ENCODE peak calls at places on chromosomes 6 and 20, in six cellular contexts. L is aorta; W is DMS79 treated with DMSO at 0.1 percent for 48 hours; A is stimulated activated CD4-positive, alpha-beta T cell treated with anti-CD3 and anti-CD28 coated beads, Interleukin-15, amount 100 ng/mL, for 24 hours; E is lung microvascular endothelial cell; C is NCI-H1436. N is an unnamed sample.

GRCh38 chr6:112429226-112429625 is 82.1 kb downstream of the RFPL4B start:
- DNase-seq in A (no peak), C (no peak), E (no peak), L (no peak), W (no peak), N (no peak)

GRCh38 chr6:97177905-97178304 is 105.1 kb downstream of the MMS22L start:
- DNase-seq in C (no peak), W (no peak), E (no peak), L (no peak), A (no peak), N (no peak)

GRCh38 chr6:168647271-168647670 is 206.3 kb downstream of the SMOC2 start:
- DNase-seq in A (no peak), W (no peak), C (no peak), E (no peak), L (no peak), N (no peak)

GRCh38 chr6:149060300-149060984 is 257.1 kb upstream of the TAB2 start:
- DNase-seq in L (no peak), E (peak; percentile 56), A (peak; percentile 67), W (peak; percentile 27), C (no peak), N (no peak)

GRCh38 chr20:37484386-37484785 is 36.7 kb upstream of the NNAT start:
- DNase-seq in A (no peak), L (no peak), C (no peak), E (no peak), W (no peak), N (no peak)

GRCh38 chr20:19976595-19977372 is 40.4 kb upstream of the NAA20 start:
- DNase-seq in A (no peak), W (no peak), C (no peak), E (no peak), L (peak; percentile 84), N (no peak)

GRCh38 chr20:43798591-43799149 is 71.9 kb upstream of the GTSF1L start:
- DNase-seq in E (no peak), W (peak; percentile 43), L (no peak), A (no peak), C (no peak), N (peak; percentile 26)

GRCh38 chr6:42148058-42148457 is 5.6 kb upstream of the C6orf132 start:
- DNase-seq in L (no peak), W (no peak), C (no peak), E (no peak), A (no peak), N (no peak)

GRCh38 chr20:10668677-10669368 is 5.0 kb downstream of the JAG1 start:
- DNase-seq in C (no peak), W (no peak), A (no peak), L (no peak), E (no peak), N (no peak)

GRCh38 chr6:5333653-5334052 is 72.3 kb downstream of the FARS2 start:
- DNase-seq in W (no peak), C (no peak), L (no peak), A (no peak), E (peak; percentile 51), N (peak; percentile 2)

GRCh38 chr20:25532015-25532751 is 53.1 kb downstream of the NINL start:
- DNase-seq in A (no peak), W (no peak), E (peak; percentile 77), L (peak; percentile 61), C (no peak), N (no peak)

N was measured in NCI-H2227 treated with DMSO at 0.1 percent for 48 hours.